ENCODE peak calls at places on chromosome 20, in four cellular contexts. F is GM23338, V is IMR-90, C is PC-3. R is an unnamed sample.

GRCh38 chr20:40016359-40016758 is 672.7 kb downstream of the MAFB start:
- DNase-seq in F (no peak), V (no peak), C (no peak), R (no peak)

GRCh38 chr20:31857861-31858835 is 12.2 kb downstream of the DUSP15 start:
- DNase-seq in F (no peak), V (no peak), C (no peak), R (no peak)

GRCh38 chr20:43515628-43516027 is 8.1 kb downstream of the L3MBTL1 start:
- DNase-seq in F (no peak), V (no peak), C (no peak), R (no peak)

GRCh38 chr20:63290677-63291472 is 2.1 kb upstream of the COL20A1 start:
- DNase-seq in F (peak), V (peak), C (peak), R (peak)

GRCh38 chr20:19375301-19375885 is 163.0 kb downstream of the SLC24A3 start:
- DNase-seq in F (no peak), V (no peak), C (no peak), R (no peak)

GRCh38 chr20:35010405-35011192 is 54.9 kb downstream of the MYH7B start:
- DNase-seq in F (no peak), V (no peak), C (no peak), R (peak)

GRCh38 chr20:34535301-34535840 is 19.1 kb downstream of the DYNLRB1 start:
- DNase-seq in F (no peak), V (no peak), C (no peak), R (no peak)

GRCh38 chr20:10853176-10853575 is 179.4 kb upstream of the JAG1 start:
- DNase-seq in F (no peak), V (no peak), C (no peak), R (no peak)

GRCh38 chr20:12598894-12599293 is 409.9 kb upstream of the SPTLC3 start:
- DNase-seq in F (no peak), V (no peak), C (peak), R (no peak)

GRCh38 chr20:61185841-61186601 is 66.0 kb upstream of the CDH4 start:
- DNase-seq in F (no peak), V (peak), C (peak), R (peak)

GRCh38 chr20:25129428-25129827 is 47.5 kb upstream of the VSX1 start:
- DNase-seq in F (no peak), V (no peak), C (no peak), R (no peak)

DNA sequence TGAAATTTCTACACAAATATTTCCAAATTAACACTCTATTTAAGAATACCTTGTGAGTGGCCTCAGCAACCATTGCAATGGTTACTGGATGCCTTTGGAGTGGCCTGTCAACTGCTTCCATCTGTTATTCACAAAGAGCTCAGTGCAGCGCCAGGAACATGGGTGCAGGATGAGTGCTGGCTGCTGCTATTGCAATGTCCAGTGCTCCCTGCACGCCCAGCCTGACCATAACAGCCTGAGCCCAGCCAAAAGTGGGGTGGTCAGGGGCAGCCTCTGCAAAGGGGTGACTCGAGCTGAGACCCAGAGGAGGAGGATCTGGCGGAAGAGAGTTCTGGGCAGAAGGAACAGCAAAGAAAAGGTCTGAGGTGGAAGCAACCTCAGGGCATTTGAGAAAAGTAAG is 18.4 kb downstream of the CASS4 start:
- DNase-seq in F (no peak), V (no peak), C (no peak), R (no peak)
- H3K27ac ChIP-seq in F (no peak), V (peak), C (no peak), R (peak)

DNA sequence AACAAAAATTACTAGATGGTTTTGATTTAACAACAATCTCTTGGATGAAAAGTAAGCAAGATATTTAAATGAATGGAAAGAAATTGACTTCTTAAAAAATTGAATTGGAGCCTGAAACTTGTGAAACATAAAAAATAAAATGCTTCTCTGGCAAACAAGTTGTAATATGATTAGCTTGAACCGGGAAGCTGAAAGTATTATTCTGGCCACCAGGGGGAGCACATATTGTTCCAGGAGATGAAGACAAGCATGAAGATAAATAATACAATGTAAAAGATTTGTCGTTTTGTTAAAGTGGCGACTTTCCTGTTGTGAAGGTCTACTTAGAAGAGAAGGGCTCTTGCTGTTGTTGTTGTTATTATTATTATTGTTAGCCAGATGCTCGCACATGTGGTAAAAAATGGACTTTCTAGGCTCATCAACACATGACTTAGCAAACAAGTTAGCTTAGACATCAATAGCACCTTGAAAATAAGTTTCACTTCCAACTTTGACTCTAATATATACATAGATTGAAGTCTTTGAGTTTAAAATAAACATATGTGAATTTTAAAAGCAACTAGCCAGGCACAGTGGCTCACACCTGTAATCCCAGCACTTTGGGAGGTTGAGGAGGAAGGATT is 14.2 kb downstream of the PAX1 start:
- DNase-seq in F (peak), V (peak), C (peak), R (peak)
- TF ChIP-seq CTCF in F (peak), V (peak), C (peak), R (peak)

GRCh38 chr20:14790771-14791517 is 453.5 kb upstream of the FLRT3 start:
- DNase-seq in F (no peak), V (no peak), C (no peak), R (no peak)
- H3K4me2 ChIP-seq in F (no peak), V (no peak), C (no peak), R (no peak)

DNA sequence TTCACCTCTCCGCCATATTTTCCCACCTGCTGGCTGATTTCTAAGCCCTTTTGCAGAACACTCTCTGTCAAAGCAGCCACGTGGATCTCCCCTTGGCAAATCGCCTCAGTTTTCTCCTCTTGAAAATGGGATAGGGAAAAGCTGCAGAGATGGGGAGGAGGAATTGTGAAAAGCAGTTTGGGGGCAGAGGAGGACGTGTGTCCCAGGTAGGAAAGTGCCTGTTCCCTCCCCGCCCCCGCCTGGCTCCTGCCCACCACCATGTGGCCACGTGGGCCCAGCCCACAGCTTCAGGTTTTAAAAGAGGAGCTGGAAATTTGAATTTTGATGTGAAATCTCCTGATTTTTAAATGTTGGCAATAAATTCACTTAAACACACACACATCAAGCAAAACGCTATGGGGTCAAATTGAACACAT is 3.6 kb upstream of the CEBPB start:
- DNase-seq in F (no peak), V (no peak), C (peak), R (peak)
- H3K27ac ChIP-seq in F (no peak), V (no peak), C (no peak), R (no peak)

GRCh38 chr20:56964886-56965285 is 301.6 kb downstream of the BMP7 start:
- DNase-seq in F (no peak), V (no peak), C (peak), R (no peak)
- TF ChIP-seq CTCF in F (no peak), V (no peak), C (peak), R (no peak)

DNA sequence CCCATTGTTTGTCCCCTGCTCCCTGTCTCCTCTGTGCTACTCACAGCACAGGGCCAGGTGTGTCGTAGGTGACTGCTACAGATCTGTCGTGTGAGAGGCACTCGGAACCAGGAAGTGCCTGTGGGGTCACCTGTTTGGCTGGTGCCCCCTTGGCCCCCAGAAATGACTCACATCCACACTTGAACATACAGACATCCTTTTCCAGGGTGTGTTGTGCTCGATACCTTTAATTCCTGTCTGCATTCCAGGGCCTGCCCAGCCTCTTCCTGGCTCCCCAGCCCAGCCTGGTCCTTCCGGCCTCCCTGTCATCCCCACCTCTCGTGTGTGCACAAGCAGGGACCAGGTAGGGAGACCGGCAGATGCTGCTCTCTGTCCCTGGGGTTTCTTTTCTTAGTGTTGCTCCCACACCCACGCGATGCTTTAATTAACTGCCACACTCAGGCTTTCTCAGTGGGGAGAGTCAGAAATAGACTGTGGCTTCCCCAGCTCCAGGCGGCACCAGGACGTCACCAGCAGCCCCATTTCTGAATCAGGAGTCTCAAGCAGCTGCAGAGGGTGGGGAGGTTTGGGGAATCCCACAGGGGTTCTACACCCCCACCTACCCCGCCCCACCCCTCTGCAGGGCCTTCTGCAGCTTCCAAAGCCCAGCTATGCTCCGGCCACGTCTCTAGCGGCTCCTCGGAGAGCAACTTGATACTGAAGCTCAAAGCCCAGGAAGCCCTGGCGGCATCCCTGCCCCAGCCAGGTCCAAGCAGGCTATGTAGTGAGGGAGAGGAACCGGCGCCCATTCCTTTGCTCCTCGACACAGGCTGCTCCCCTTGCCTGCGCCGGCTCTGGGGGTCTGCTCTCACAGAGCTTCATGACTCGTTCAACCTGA is 102.2 kb downstream of the SYCP2 start:
- DNase-seq in F (peak), V (no peak), C (peak), R (no peak)
- H3K4me2 ChIP-seq in F (no peak), V (no peak), C (peak), R (no peak)

DNA sequence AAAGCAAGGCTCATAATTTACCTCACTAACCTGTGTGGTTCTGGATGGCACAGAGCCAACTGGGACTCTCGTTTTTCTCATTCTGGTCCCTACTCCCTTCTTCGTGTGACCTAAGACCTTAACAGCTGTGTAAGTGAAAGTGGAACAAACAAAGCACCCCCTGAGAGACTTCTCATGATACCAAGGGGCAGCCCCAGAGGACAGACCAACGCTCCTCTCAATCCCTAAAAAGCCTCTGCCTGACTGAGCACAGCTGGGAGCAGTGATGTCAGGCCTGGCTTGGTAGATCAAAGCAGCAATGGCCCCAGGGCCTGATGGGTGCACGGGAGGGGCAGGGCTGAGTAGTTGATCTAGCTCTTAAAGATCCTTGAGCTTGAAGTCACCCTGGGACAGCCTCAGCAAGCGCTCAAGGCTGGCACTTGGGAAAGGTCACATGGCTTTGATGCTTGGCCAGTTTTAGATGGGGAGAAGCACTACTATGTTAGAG is 16.2 kb upstream of the TGM2 start:
- DNase-seq in F (no peak), V (no peak), C (peak), R (no peak)
- H3K27ac ChIP-seq in F (no peak), V (no peak), C (peak), R (no peak)

GRCh38 chr20:18058661-18059467 is 1.1 kb upstream of the OVOL2 start:
- DNase-seq in F (peak), V (no peak), C (peak), R (peak)
- TF ChIP-seq CTCF in F (no peak), V (no peak), C (peak), R (no peak)